ENCODE peak calls at places on chromosomes 7 and 10, in six cellular contexts. D, M, O, T, P and F are unnamed samples.

GRCh38 chr10:116627386-116627933 is 6.7 kb downstream of the PNLIPRP2 start:
- DNase-seq in D (peak; percentile 55), M (no peak), O (no peak), T (peak; percentile 43), P (no peak), F (no peak)

GRCh38 chr7:122316467-122317394 is 12.2 kb upstream of the FEZF1 start:
- DNase-seq in D (no peak), M (no peak), O (no peak), T (no peak), P (no peak), F (no peak)

GRCh38 chr7:50626286-50626685 is 61.1 kb upstream of the DDC start:
- DNase-seq in D (no peak), M (no peak), O (no peak), T (no peak), P (no peak), F (no peak)

GRCh38 chr7:5354460-5355279 is 69.0 kb downstream of the TNRC18 start:
- DNase-seq in D (no peak), M (no peak), O (no peak), T (peak; percentile 86), P (no peak), F (no peak)

GRCh38 chr10:96586419-96587254 is at the start of gene TM9SF3:
- DNase-seq in D (peak; percentile 91), M (peak; percentile 94), O (peak; percentile 88), T (peak; percentile 95), P (no peak), F (peak; percentile 71)

GRCh38 chr7:139700505-139701235 is 77.1 kb downstream of the HIPK2 start:
- DNase-seq in D (no peak), M (no peak), O (no peak), T (no peak), P (no peak), F (no peak)

GRCh38 chr7:148661471-148661870 is 37.2 kb upstream of the CUL1 start:
- DNase-seq in D (no peak), M (no peak), O (no peak), T (no peak), P (no peak), F (no peak)

GRCh38 chr7:131723926-131724325 is 167.5 kb upstream of the PODXL start:
- DNase-seq in D (no peak), M (no peak), O (peak; percentile 28), T (no peak), P (no peak), F (no peak)

GRCh38 chr10:21209495-21209894 is 312.4 kb upstream of the NEBL start:
- DNase-seq in D (no peak), M (no peak), O (no peak), T (no peak), P (no peak), F (no peak)

GRCh38 chr10:125048101-125048864 is 106.4 kb downstream of the ZRANB1 start:
- DNase-seq in D (peak; percentile 90), M (peak; percentile 85), O (peak; percentile 70), T (peak; percentile 92), P (peak; percentile 57), F (peak; percentile 72)

GRCh38 chr7:148750442-148751355 is 52.0 kb downstream of the CUL1 start:
- DNase-seq in D (no peak), M (no peak), O (no peak), T (no peak), P (no peak), F (no peak)

GRCh38 chr7:150393325-150393724 is 14.2 kb downstream of the ZNF775 start:
- DNase-seq in D (no peak), M (no peak), O (no peak), T (no peak), P (no peak), F (no peak)

GRCh38 chr10:12042409-12042796 is 206 bp downstream of the UPF2 start:
- DNase-seq in D (no peak), M (peak; percentile 81), O (peak; percentile 24), T (no peak), P (no peak), F (no peak)

GRCh38 chr7:23654508-23654907 is 25.5 kb upstream of the FAM221A start:
- DNase-seq in D (no peak), M (no peak), O (no peak), T (peak; percentile 25), P (no peak), F (no peak)

GRCh38 chr10:23001901-23002516 is 74.2 kb downstream of the ARMC3 start:
- DNase-seq in D (no peak), M (no peak), O (no peak), T (no peak), P (no peak), F (no peak)

GRCh38 chr7:128302110-128302509 is 41.6 kb downstream of the RBM28 start:
- DNase-seq in D (no peak), M (no peak), O (no peak), T (no peak), P (no peak), F (no peak)

GRCh38 chr10:96999337-96999736 is 167.2 kb downstream of the LCOR start:
- DNase-seq in D (no peak), M (no peak), O (no peak), T (no peak), P (no peak), F (no peak)

GRCh38 chr10:131686781-131687419 is 213.9 kb upstream of the PPP2R2D start:
- DNase-seq in D (no peak), M (no peak), O (no peak), T (no peak), P (no peak), F (no peak)